ENCODE peak calls at places on chromosomes 12 and 14, in nine cellular contexts. One of them, this sample, is unnamed.

GRCh38 chr14:38964630-38965029 is 138.4 kb downstream of the SEC23A start:
- DNase-seq in neural progenitor cell: peak; percentile 7
- DNase-seq in GM12878: no peak
- DNase-seq in fibroblast of lung: no peak
- DNase-seq in GM23248: peak; percentile 30
- DNase-seq in PC-3: peak; percentile 63
- DNase-seq in HCT116: no peak
- DNase-seq in MM.1S: no peak
- DNase-seq in K562: no peak
- DNase-seq in this sample: no peak

GRCh38 chr12:65882504-65882903 is 58.2 kb downstream of the HMGA2 start:
- DNase-seq in neural progenitor cell: no peak
- DNase-seq in GM12878: no peak
- DNase-seq in fibroblast of lung: peak; percentile 47
- DNase-seq in GM23248: peak; percentile 43
- DNase-seq in PC-3: peak; percentile 43
- DNase-seq in HCT116: no peak
- DNase-seq in MM.1S: no peak
- DNase-seq in K562: no peak
- DNase-seq in this sample: no peak

GRCh38 chr14:69708586-69709169 is 58.3 kb upstream of the SRSF5 start:
- DNase-seq in neural progenitor cell: peak; percentile 83
- DNase-seq in GM12878: no peak
- DNase-seq in fibroblast of lung: peak; percentile 22
- DNase-seq in GM23248: peak; percentile 23
- DNase-seq in PC-3: peak; percentile 46
- DNase-seq in HCT116: no peak
- DNase-seq in MM.1S: no peak
- DNase-seq in K562: no peak
- DNase-seq in this sample: peak; percentile 26

GRCh38 chr12:121866331-121866730 is 7.7 kb upstream of the HPD start:
- DNase-seq in neural progenitor cell: no peak
- DNase-seq in GM12878: no peak
- DNase-seq in fibroblast of lung: peak; percentile 47
- DNase-seq in GM23248: no peak
- DNase-seq in PC-3: no peak
- DNase-seq in HCT116: no peak
- DNase-seq in MM.1S: no peak
- DNase-seq in K562: peak; percentile 2
- DNase-seq in this sample: no peak

GRCh38 chr12:174596-174995 is 39.4 kb downstream of the SLC6A12 start:
- DNase-seq in neural progenitor cell: no peak
- DNase-seq in GM12878: no peak
- DNase-seq in fibroblast of lung: no peak
- DNase-seq in GM23248: no peak
- DNase-seq in PC-3: no peak
- DNase-seq in HCT116: no peak
- DNase-seq in MM.1S: no peak
- DNase-seq in K562: no peak
- DNase-seq in this sample: no peak

GRCh38 chr12:130013771-130014484 is 110.1 kb upstream of the TMEM132D start:
- DNase-seq in neural progenitor cell: peak; percentile 84
- DNase-seq in GM12878: no peak
- DNase-seq in fibroblast of lung: peak; percentile 4
- DNase-seq in GM23248: peak; percentile 65
- DNase-seq in PC-3: peak; percentile 57
- DNase-seq in HCT116: no peak
- DNase-seq in MM.1S: no peak
- DNase-seq in K562: peak; percentile 76
- DNase-seq in this sample: no peak

GRCh38 chr14:93132472-93133065 is 16.8 kb upstream of the ITPK1 start:
- DNase-seq in neural progenitor cell: peak; percentile 28
- DNase-seq in GM12878: no peak
- DNase-seq in fibroblast of lung: peak; percentile 51
- DNase-seq in GM23248: peak; percentile 37
- DNase-seq in PC-3: peak; percentile 43
- DNase-seq in HCT116: no peak
- DNase-seq in MM.1S: peak; percentile 8
- DNase-seq in K562: peak; percentile 13
- DNase-seq in this sample: no peak

GRCh38 chr14:104794099-104794498 is 1.4 kb downstream of the AKT1 start:
- DNase-seq in neural progenitor cell: peak; percentile 78
- DNase-seq in GM12878: no peak
- DNase-seq in fibroblast of lung: peak; percentile 53
- DNase-seq in GM23248: peak; percentile 22
- DNase-seq in PC-3: peak; percentile 39
- DNase-seq in HCT116: no peak
- DNase-seq in MM.1S: no peak
- DNase-seq in K562: peak; percentile 70
- DNase-seq in this sample: peak; percentile 60

GRCh38 chr12:63782466-63782865 is 2.8 kb downstream of the RXYLT1 start:
- DNase-seq in neural progenitor cell: no peak
- DNase-seq in GM12878: no peak
- DNase-seq in fibroblast of lung: no peak
- DNase-seq in GM23248: no peak
- DNase-seq in PC-3: no peak
- DNase-seq in HCT116: no peak
- DNase-seq in MM.1S: no peak
- DNase-seq in K562: no peak
- DNase-seq in this sample: no peak

GRCh38 chr12:12890492-12890814 is 909 bp upstream of the GPRC5A start:
- DNase-seq in neural progenitor cell: no peak
- DNase-seq in GM12878: no peak
- DNase-seq in fibroblast of lung: peak; percentile 55
- DNase-seq in GM23248: no peak
- DNase-seq in PC-3: no peak
- DNase-seq in HCT116: no peak
- DNase-seq in MM.1S: no peak
- DNase-seq in K562: no peak
- DNase-seq in this sample: no peak

GRCh38 chr12:12893438-12893837 is 2.1 kb downstream of the GPRC5A start:
- DNase-seq in neural progenitor cell: no peak
- DNase-seq in GM12878: no peak
- DNase-seq in fibroblast of lung: no peak
- DNase-seq in GM23248: no peak
- DNase-seq in PC-3: no peak
- DNase-seq in HCT116: no peak
- DNase-seq in MM.1S: no peak
- DNase-seq in K562: no peak
- DNase-seq in this sample: no peak

GRCh38 chr12:12892670-12893290 is 1.4 kb downstream of the GPRC5A start:
- DNase-seq in neural progenitor cell: no peak
- DNase-seq in GM12878: no peak
- DNase-seq in fibroblast of lung: no peak
- DNase-seq in GM23248: no peak
- DNase-seq in PC-3: peak; percentile 42
- DNase-seq in HCT116: no peak
- DNase-seq in MM.1S: no peak
- DNase-seq in K562: no peak
- DNase-seq in this sample: no peak

GRCh38 chr12:12890815-12891645 is at the start of gene GPRC5A:
- DNase-seq in neural progenitor cell: peak; percentile 54
- DNase-seq in GM12878: no peak
- DNase-seq in fibroblast of lung: peak; percentile 98
- DNase-seq in GM23248: peak; percentile 98
- DNase-seq in PC-3: peak; percentile 97
- DNase-seq in HCT116: peak; percentile 96
- DNase-seq in MM.1S: peak; percentile 52
- DNase-seq in K562: peak; percentile 62
- DNase-seq in this sample: no peak

DNA sequence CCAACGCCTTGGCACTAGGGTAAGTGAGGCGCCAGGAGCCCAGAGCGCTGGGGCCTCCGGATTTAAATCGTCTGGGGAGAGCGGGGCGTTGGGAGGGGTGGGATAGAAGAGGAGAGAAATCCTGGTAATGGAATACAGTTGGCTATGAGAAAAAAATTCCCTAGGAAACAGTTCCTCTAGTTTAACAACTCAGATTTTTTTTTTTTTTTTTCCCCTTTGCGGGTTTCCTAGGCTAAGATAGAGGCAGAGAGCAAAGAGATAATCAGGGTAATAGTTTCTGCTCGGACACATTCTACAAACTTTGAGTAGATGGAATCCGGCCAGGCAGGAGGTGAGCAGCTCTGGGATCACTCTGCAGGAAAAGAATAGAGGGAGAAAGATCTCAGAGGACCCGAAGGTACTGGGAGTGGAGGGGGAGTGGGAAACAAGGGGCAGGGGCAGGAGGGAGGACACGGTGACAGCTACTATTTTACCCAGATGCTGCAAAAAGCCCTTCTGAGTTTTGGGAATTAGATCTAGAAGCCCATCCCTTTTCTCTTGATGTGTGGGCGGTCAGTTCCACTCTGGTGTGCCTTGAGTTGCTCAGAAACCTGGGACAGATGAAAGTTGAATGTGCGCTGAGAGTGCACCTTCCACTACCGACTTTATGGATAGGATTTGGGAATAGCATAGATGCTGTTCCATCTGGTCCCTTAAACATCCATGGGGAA is 439 bp downstream of the GPRC5A start:
- DNase-seq in neural progenitor cell: no peak
- DNase-seq in GM12878: no peak
- DNase-seq in fibroblast of lung: no peak
- DNase-seq in GM23248: peak; percentile 45
- DNase-seq in PC-3: no peak
- DNase-seq in HCT116: no peak
- DNase-seq in MM.1S: no peak
- DNase-seq in K562: no peak
- DNase-seq in this sample: no peak
- H3K9ac ChIP-seq in neural progenitor cell: no peak overlapping the region
- H3K9ac ChIP-seq in GM12878: no peak overlapping the region
- H3K9ac ChIP-seq in fibroblast of lung: peak overlapping the region; percentile 63
- H3K9ac ChIP-seq in GM23248: peak overlapping the region; percentile 87
- H3K9ac ChIP-seq in PC-3: peak overlapping the region; percentile 98
- H3K9ac ChIP-seq in HCT116: peak overlapping the region; percentile 89
- H3K9ac ChIP-seq in MM.1S: peak overlapping the region; percentile 39
- H3K9ac ChIP-seq in K562: peak overlapping the region; percentile 87
- H3K9ac ChIP-seq in this sample: no peak overlapping the region

DNA sequence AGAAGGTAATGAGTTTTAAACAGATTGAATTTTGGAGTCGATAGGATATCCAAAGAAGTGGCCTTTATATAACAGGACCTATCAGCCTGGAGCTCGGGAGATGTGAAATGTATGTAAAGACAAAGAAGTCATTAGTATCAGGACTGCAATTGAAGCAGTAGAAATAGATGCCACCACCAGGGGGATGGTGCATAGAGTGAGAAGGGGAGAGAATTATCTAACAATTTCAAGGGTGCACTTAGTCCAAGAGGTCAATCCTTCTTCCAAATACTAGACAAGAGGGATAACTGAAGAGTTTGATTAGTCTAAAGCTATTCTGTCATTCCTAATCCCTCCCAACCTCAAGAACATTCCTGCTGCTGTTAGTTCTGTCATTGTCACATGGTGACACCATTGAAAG is 127.8 kb downstream of the CFAP54 start:
- DNase-seq in neural progenitor cell: no peak
- DNase-seq in GM12878: no peak
- DNase-seq in fibroblast of lung: no peak
- DNase-seq in GM23248: no peak
- DNase-seq in PC-3: peak; percentile 25
- DNase-seq in HCT116: no peak
- DNase-seq in MM.1S: no peak
- DNase-seq in K562: peak; percentile 10
- DNase-seq in this sample: no peak
- H4K20me1 ChIP-seq in neural progenitor cell: no peaks in the 10 kb centered on the region
- H4K20me1 ChIP-seq in GM12878: no peaks in the 10 kb centered on the region
- H4K20me1 ChIP-seq in fibroblast of lung: no peaks in the 10 kb centered on the region
- H4K20me1 ChIP-seq in GM23248: no peaks in the 10 kb centered on the region
- H4K20me1 ChIP-seq in PC-3: no peaks in the 10 kb centered on the region
- H4K20me1 ChIP-seq in HCT116: no peaks in the 10 kb centered on the region
- H4K20me1 ChIP-seq in MM.1S: no peaks in the 10 kb centered on the region
- H4K20me1 ChIP-seq in K562: no peaks in the 10 kb centered on the region
- H4K20me1 ChIP-seq in this sample: no peaks in the 10 kb centered on the region

GRCh38 chr12:113886721-113887120 is 79.4 kb downstream of the RBM19 start:
- DNase-seq in neural progenitor cell: no peak
- DNase-seq in GM12878: no peak
- DNase-seq in fibroblast of lung: no peak
- DNase-seq in GM23248: no peak
- DNase-seq in PC-3: no peak
- DNase-seq in HCT116: no peak
- DNase-seq in MM.1S: no peak
- DNase-seq in K562: no peak
- DNase-seq in this sample: no peak
- H3K27ac ChIP-seq in neural progenitor cell: no peak overlapping the region
- H3K27ac ChIP-seq in GM12878: no peak overlapping the region
- H3K27ac ChIP-seq in fibroblast of lung: no peak overlapping the region
- H3K27ac ChIP-seq in GM23248: no peak overlapping the region
- H3K27ac ChIP-seq in PC-3: no peak overlapping the region
- H3K27ac ChIP-seq in HCT116: no peak overlapping the region
- H3K27ac ChIP-seq in MM.1S: no peak overlapping the region
- H3K27ac ChIP-seq in K562: no peak overlapping the region
- H3K27ac ChIP-seq in this sample: no peak overlapping the region

DNA sequence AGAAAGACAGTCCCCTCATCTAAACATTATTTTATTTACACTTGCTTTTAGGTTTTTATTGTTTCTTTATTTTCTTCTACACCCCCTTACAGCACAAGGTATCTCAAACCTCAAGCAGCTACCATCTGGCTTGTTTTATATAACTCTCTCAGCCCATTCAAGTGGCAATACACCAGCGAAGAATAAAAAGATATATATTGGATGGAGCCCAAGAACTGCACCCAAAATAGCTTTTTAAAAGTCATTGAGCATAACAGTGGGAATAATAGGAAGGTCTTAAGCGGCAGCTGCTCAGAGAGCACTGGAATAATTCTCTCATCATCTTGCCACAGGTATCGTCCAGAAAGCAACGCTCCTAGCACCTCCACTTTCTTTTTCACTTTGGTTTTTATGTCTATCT is 322.5 kb downstream of the SYT1 start:
- DNase-seq in neural progenitor cell: no peak
- DNase-seq in GM12878: no peak
- DNase-seq in fibroblast of lung: no peak
- DNase-seq in GM23248: no peak
- DNase-seq in PC-3: no peak
- DNase-seq in HCT116: no peak
- DNase-seq in MM.1S: peak; percentile 42
- DNase-seq in K562: no peak
- DNase-seq in this sample: no peak
- H3K9ac ChIP-seq in neural progenitor cell: no peak overlapping the region
- H3K9ac ChIP-seq in GM12878: no peak overlapping the region
- H3K9ac ChIP-seq in fibroblast of lung: no peak overlapping the region
- H3K9ac ChIP-seq in GM23248: no peak overlapping the region
- H3K9ac ChIP-seq in PC-3: no peak overlapping the region
- H3K9ac ChIP-seq in HCT116: no peak overlapping the region
- H3K9ac ChIP-seq in MM.1S: peak overlapping the region; percentile 17
- H3K9ac ChIP-seq in K562: no peak overlapping the region
- H3K9ac ChIP-seq in this sample: no peak overlapping the region